ENCODE peak calls at places on chromosomes 12 and 14, in six cellular contexts. One of them, this sample, is unnamed. For H3K4me1 and H3K36me3, the result is how much of the 10 kb centered on the place peaks cover.

GRCh38 chr12:20657496-20657895 is 37.6 kb upstream of the SLCO1C1 start:
- DNase-seq in GM23248: no peak
- DNase-seq in heart left ventricle: no peak
- DNase-seq in heart right ventricle: no peak
- DNase-seq in CD4-positive, alpha-beta memory T cell: no peak
- DNase-seq in K562: no peak
- DNase-seq in this sample: no peak

GRCh38 chr12:110310754-110311153 is 29.7 kb downstream of the ATP2A2 start:
- DNase-seq in GM23248: no peak
- DNase-seq in heart left ventricle: no peak
- DNase-seq in heart right ventricle: no peak
- DNase-seq in CD4-positive, alpha-beta memory T cell: no peak
- DNase-seq in K562: no peak
- DNase-seq in this sample: no peak

GRCh38 chr14:83255015-83255726 is 1721.5 kb upstream of the SEL1L start:
- DNase-seq in GM23248: no peak
- DNase-seq in heart left ventricle: no peak
- DNase-seq in heart right ventricle: no peak
- DNase-seq in CD4-positive, alpha-beta memory T cell: no peak
- DNase-seq in K562: no peak
- DNase-seq in this sample: no peak

GRCh38 chr12:49954863-49955830 is 4.6 kb downstream of the AQP2 start:
- DNase-seq in GM23248: peak
- DNase-seq in heart left ventricle: no peak
- DNase-seq in heart right ventricle: no peak
- DNase-seq in CD4-positive, alpha-beta memory T cell: no peak
- DNase-seq in K562: no peak
- DNase-seq in this sample: no peak

GRCh38 chr14:22400590-22401259 is 188.3 kb downstream of the DAD1 start:
- DNase-seq in GM23248: peak
- DNase-seq in heart left ventricle: no peak
- DNase-seq in heart right ventricle: no peak
- DNase-seq in CD4-positive, alpha-beta memory T cell: no peak
- DNase-seq in K562: no peak
- DNase-seq in this sample: no peak

GRCh38 chr14:26984318-26985177 is 386.7 kb upstream of the NOVA1 start:
- DNase-seq in GM23248: peak
- DNase-seq in heart left ventricle: peak
- DNase-seq in heart right ventricle: no peak
- DNase-seq in CD4-positive, alpha-beta memory T cell: no peak
- DNase-seq in K562: peak
- DNase-seq in this sample: no peak

GRCh38 chr14:22289570-22289969 is 299.5 kb downstream of the DAD1 start:
- DNase-seq in GM23248: no peak
- DNase-seq in heart left ventricle: no peak
- DNase-seq in heart right ventricle: no peak
- DNase-seq in CD4-positive, alpha-beta memory T cell: no peak
- DNase-seq in K562: no peak
- DNase-seq in this sample: no peak

GRCh38 chr14:24734917-24735500 is 101.0 kb upstream of the GZMB start:
- DNase-seq in GM23248: peak
- DNase-seq in heart left ventricle: no peak
- DNase-seq in heart right ventricle: no peak
- DNase-seq in CD4-positive, alpha-beta memory T cell: peak
- DNase-seq in K562: peak
- DNase-seq in this sample: no peak

GRCh38 chr14:58133739-58134138 is 18.3 kb downstream of the ARMH4 start:
- DNase-seq in GM23248: peak
- DNase-seq in heart left ventricle: no peak
- DNase-seq in heart right ventricle: no peak
- DNase-seq in CD4-positive, alpha-beta memory T cell: no peak
- DNase-seq in K562: no peak
- DNase-seq in this sample: no peak

GRCh38 chr12:110934093-110934852 is 13.9 kb upstream of the MYL2 start:
- DNase-seq in GM23248: peak
- DNase-seq in heart left ventricle: peak
- DNase-seq in heart right ventricle: no peak
- DNase-seq in CD4-positive, alpha-beta memory T cell: no peak
- DNase-seq in K562: no peak
- DNase-seq in this sample: no peak

GRCh38 chr12:65948320-65949008 is 124.2 kb downstream of the HMGA2 start:
- DNase-seq in GM23248: peak
- DNase-seq in heart left ventricle: peak
- DNase-seq in heart right ventricle: peak
- DNase-seq in CD4-positive, alpha-beta memory T cell: no peak
- DNase-seq in K562: no peak
- DNase-seq in this sample: no peak

GRCh38 chr14:24662753-24663152 is 28.8 kb upstream of the GZMB start:
- DNase-seq in GM23248: no peak
- DNase-seq in heart left ventricle: no peak
- DNase-seq in heart right ventricle: no peak
- DNase-seq in CD4-positive, alpha-beta memory T cell: no peak
- DNase-seq in K562: no peak
- DNase-seq in this sample: no peak

GRCh38 chr12:51744235-51744634 is 104.3 kb downstream of the FIGNL2 start:
- DNase-seq in GM23248: no peak
- DNase-seq in heart left ventricle: no peak
- DNase-seq in heart right ventricle: no peak
- DNase-seq in CD4-positive, alpha-beta memory T cell: no peak
- DNase-seq in K562: no peak
- DNase-seq in this sample: no peak

GRCh38 chr12:109047081-109047805 is 5.1 kb upstream of the USP30 start:
- DNase-seq in GM23248: peak
- DNase-seq in heart left ventricle: no peak
- DNase-seq in heart right ventricle: no peak
- DNase-seq in CD4-positive, alpha-beta memory T cell: no peak
- DNase-seq in K562: no peak
- DNase-seq in this sample: no peak

DNA sequence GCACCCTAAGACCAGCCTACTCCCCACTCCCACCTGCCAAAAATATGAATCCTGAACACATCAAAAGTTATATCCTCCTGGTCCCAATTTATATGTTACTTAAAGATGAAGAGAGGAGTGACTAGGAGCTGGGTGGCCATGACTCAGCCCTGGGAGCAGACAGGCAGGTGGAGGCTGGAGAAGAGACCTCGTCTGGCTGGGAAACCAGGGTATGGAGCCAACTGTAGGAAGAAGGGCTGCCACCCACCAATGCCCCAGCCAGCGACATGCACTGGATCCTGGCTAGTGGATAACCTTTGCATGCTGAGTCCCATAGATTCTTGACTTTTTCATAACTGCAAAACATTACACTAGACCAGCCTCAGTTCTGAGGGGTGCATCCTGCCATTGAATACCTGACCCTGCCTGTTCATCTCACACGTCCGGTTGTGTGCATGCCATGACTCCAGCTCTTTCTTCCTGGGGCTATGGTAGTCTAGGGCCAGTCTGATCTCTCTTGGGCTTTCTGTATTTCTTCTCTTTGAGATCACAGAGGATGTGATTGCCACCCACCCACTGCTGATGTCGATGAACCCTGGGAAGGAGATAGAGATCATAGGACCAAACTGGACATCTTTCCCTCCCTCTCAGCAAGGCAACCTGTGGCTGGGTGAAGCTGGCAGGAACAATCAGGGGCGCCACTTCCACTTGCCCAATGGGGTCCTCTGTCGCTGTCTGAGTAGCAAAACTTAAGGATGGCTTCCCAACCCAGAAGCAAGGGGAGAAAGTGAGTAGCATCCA is 69.6 kb upstream of the DDX11 start:
- DNase-seq in GM23248: no peak
- DNase-seq in heart left ventricle: no peak
- DNase-seq in heart right ventricle: no peak
- DNase-seq in CD4-positive, alpha-beta memory T cell: no peak
- DNase-seq in K562: no peak
- DNase-seq in this sample: no peak
- H3K4me3 ChIP-seq in GM23248: no peak
- H3K4me3 ChIP-seq in heart left ventricle: no peak
- H3K4me3 ChIP-seq in heart right ventricle: no peak
- H3K4me3 ChIP-seq in CD4-positive, alpha-beta memory T cell: no peak
- H3K4me3 ChIP-seq in K562: no peak
- H3K4me3 ChIP-seq in this sample: no peak

GRCh38 chr12:80222261-80222660 is 122.9 kb downstream of the OTOGL start:
- DNase-seq in GM23248: peak
- DNase-seq in heart left ventricle: no peak
- DNase-seq in heart right ventricle: no peak
- DNase-seq in CD4-positive, alpha-beta memory T cell: no peak
- DNase-seq in K562: no peak
- DNase-seq in this sample: no peak

GRCh38 chr12:80213871-80214270 is 114.5 kb downstream of the OTOGL start:
- DNase-seq in GM23248: no peak
- DNase-seq in heart left ventricle: no peak
- DNase-seq in heart right ventricle: no peak
- DNase-seq in CD4-positive, alpha-beta memory T cell: no peak
- DNase-seq in K562: no peak
- DNase-seq in this sample: no peak

GRCh38 chr12:80218925-80219714 is 119.8 kb downstream of the OTOGL start:
- DNase-seq in GM23248: no peak
- DNase-seq in heart left ventricle: peak
- DNase-seq in heart right ventricle: peak
- DNase-seq in CD4-positive, alpha-beta memory T cell: no peak
- DNase-seq in K562: no peak
- DNase-seq in this sample: no peak

GRCh38 chr12:80213246-80213645 is 113.9 kb downstream of the OTOGL start:
- DNase-seq in GM23248: no peak
- DNase-seq in heart left ventricle: no peak
- DNase-seq in heart right ventricle: no peak
- DNase-seq in CD4-positive, alpha-beta memory T cell: no peak
- DNase-seq in K562: no peak
- DNase-seq in this sample: no peak

DNA sequence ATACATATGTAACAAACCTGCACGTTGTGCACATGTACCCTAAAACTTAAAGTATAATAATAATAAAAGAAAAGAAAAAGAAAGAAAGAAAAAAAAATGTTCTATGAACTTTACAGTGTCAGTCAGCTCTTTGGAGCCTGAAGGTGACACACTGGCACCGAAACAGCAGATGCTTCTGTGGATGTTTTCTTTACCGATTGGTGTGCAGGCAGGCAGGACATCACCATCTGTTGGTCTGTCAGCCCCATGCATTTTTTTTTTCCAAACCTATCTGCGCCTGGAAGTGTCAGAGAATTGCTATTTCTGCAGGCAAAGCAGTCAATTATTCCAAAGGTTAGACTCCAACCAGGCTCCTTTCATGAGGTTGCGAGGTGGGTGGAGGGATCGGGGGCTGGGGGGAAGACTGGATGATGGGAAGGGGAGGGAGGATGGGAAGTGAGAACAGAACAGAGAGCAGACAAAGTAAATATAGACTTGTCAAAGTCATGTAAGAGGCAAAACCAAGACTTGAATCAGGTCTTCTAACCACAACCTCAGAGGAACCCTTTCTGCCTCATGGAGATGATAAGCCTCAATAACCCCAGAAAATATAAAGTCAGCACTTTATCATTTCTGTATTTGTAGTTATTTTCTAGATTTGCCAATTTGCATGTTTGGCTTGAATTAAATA is 117.7 kb downstream of the OTOGL start:
- DNase-seq in GM23248: no peak
- DNase-seq in heart left ventricle: no peak
- DNase-seq in heart right ventricle: no peak
- DNase-seq in CD4-positive, alpha-beta memory T cell: no peak
- DNase-seq in K562: no peak
- DNase-seq in this sample: no peak
- H3K4me1 ChIP-seq in GM23248: under half
- H3K4me1 ChIP-seq in heart left ventricle: under half
- H3K4me1 ChIP-seq in heart right ventricle: under half
- H3K4me1 ChIP-seq in CD4-positive, alpha-beta memory T cell: under half
- H3K4me1 ChIP-seq in K562: under half
- H3K4me1 ChIP-seq in this sample: under half

GRCh38 chr12:68012712-68013111 is 23.5 kb downstream of the IFNG-AS1 start:
- DNase-seq in GM23248: peak
- DNase-seq in heart left ventricle: no peak
- DNase-seq in heart right ventricle: no peak
- DNase-seq in CD4-positive, alpha-beta memory T cell: no peak
- DNase-seq in K562: no peak
- DNase-seq in this sample: no peak

GRCh38 chr12:68007466-68007865 is 18.2 kb downstream of the IFNG-AS1 start:
- DNase-seq in GM23248: peak
- DNase-seq in heart left ventricle: no peak
- DNase-seq in heart right ventricle: no peak
- DNase-seq in CD4-positive, alpha-beta memory T cell: no peak
- DNase-seq in K562: no peak
- DNase-seq in this sample: no peak

GRCh38 chr12:68013181-68013580 is 23.9 kb downstream of the IFNG-AS1 start:
- DNase-seq in GM23248: no peak
- DNase-seq in heart left ventricle: no peak
- DNase-seq in heart right ventricle: no peak
- DNase-seq in CD4-positive, alpha-beta memory T cell: no peak
- DNase-seq in K562: no peak
- DNase-seq in this sample: no peak

GRCh38 chr12:68011882-68012207 is 22.6 kb downstream of the IFNG-AS1 start:
- DNase-seq in GM23248: peak
- DNase-seq in heart left ventricle: no peak
- DNase-seq in heart right ventricle: no peak
- DNase-seq in CD4-positive, alpha-beta memory T cell: no peak
- DNase-seq in K562: no peak
- DNase-seq in this sample: no peak

GRCh38 chr12:68011206-68011881 is 22.1 kb downstream of the IFNG-AS1 start:
- DNase-seq in GM23248: no peak
- DNase-seq in heart left ventricle: no peak
- DNase-seq in heart right ventricle: no peak
- DNase-seq in CD4-positive, alpha-beta memory T cell: no peak
- DNase-seq in K562: no peak
- DNase-seq in this sample: no peak
- H3K36me3 ChIP-seq in GM23248: under half
- H3K36me3 ChIP-seq in heart left ventricle: under half
- H3K36me3 ChIP-seq in heart right ventricle: under half
- H3K36me3 ChIP-seq in CD4-positive, alpha-beta memory T cell: under half
- H3K36me3 ChIP-seq in K562: under half
- H3K36me3 ChIP-seq in this sample: under half

DNA sequence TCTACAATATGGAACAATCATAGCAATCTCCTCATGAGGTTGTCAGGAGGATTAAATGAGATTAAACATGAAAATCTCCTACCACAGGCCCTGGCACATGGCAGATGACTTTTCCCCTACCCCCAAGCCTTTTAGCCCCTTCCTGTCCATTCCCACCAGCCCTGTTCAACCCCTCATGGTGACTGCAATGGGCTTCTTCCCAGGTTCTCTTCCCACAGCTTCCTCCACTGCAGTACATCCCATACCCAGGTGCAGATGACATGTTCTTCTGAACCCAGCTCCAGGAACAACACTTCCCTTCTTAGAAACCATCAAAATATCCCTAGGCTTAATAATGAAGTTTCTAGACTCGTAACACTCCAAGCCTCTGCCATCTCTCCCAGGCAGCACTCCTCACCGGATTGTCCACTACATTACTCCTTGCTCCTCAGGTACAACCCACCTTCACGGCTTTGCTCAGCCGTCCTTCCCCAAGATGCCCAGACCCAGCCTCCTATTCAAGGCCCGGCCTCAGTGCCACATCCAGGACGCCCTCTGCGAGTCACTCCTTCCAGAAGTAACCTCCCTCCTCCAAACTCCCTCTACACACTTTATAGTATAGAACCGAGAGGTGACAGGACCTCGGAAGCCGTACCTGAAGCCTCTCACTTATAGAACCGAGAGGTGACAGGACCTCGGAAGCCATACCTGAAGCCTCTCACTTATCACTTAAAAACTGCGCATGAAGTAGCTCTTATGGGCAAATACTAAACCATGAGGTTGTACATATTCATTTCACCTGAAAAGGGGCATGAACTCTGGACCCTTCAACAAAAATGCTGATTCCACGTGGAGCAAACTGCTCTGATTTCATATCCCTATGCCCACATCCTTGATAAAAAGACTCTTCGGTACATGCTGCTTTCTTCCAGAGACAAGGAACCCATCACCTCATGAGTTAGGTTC is 1.5 kb downstream of the CRACR2A start:
- DNase-seq in GM23248: no peak
- DNase-seq in heart left ventricle: no peak
- DNase-seq in heart right ventricle: no peak
- DNase-seq in CD4-positive, alpha-beta memory T cell: no peak
- DNase-seq in K562: no peak
- DNase-seq in this sample: no peak
- H3K4me3 ChIP-seq in GM23248: no peak
- H3K4me3 ChIP-seq in heart left ventricle: peak
- H3K4me3 ChIP-seq in heart right ventricle: no peak
- H3K4me3 ChIP-seq in CD4-positive, alpha-beta memory T cell: peak
- H3K4me3 ChIP-seq in K562: peak
- H3K4me3 ChIP-seq in this sample: peak